ENCODE peak calls at places on chromosomes 1 and 21, in four cellular contexts. F is heart right ventricle, U is left ventricle myocardium inferior, W is coronary artery. T is an unnamed sample.

GRCh38 chr1:40404670-40405462 is 31.3 kb downstream of the SMAP2 start:
- DNase-seq in W (no peak), F (peak), U (no peak), T (peak)

GRCh38 chr1:220908757-220909156 is 29.5 kb downstream of the HLX start:
- DNase-seq in U (no peak), F (no peak), W (no peak), T (no peak)

GRCh38 chr1:85550784-85551516 is 29.6 kb upstream of the CCN1 start:
- DNase-seq in U (no peak), F (no peak), W (no peak), T (peak)

GRCh38 chr1:238710697-238711096 is 675.7 kb upstream of the CHRM3 start:
- DNase-seq in F (no peak), W (no peak), U (no peak), T (no peak)

GRCh38 chr21:35911412-35912191 is 148.7 kb downstream of the SETD4 start:
- DNase-seq in F (no peak), W (no peak), U (no peak), T (no peak)

GRCh38 chr1:158117854-158118691 is 62.6 kb upstream of the CD1D start:
- DNase-seq in W (no peak), U (no peak), F (peak), T (peak)

GRCh38 chr1:9410737-9411297 is 118.1 kb downstream of the SPSB1 start:
- DNase-seq in F (no peak), W (no peak), U (no peak), T (no peak)

GRCh38 chr1:52725903-52726264 is 369 bp upstream of the ZYG11B start:
- DNase-seq in F (no peak), U (no peak), W (no peak), T (no peak)

GRCh38 chr1:198686069-198686728 is 47.4 kb downstream of the PTPRC start:
- DNase-seq in W (no peak), U (no peak), F (no peak), T (no peak)

GRCh38 chr1:217627431-217627830 is 3.5 kb downstream of the GPATCH2 start:
- DNase-seq in U (no peak), W (no peak), F (no peak), T (no peak)

GRCh38 chr1:220786057-220786336 is 716 bp upstream of the MTARC1 start:
- DNase-seq in F (no peak), U (peak), W (no peak), T (no peak)

GRCh38 chr1:210586785-210587184 is 258.1 kb downstream of the HHAT start:
- DNase-seq in U (no peak), W (no peak), F (no peak), T (no peak)

GRCh38 chr1:24909388-24909898 is 20.6 kb downstream of the RUNX3 start:
- DNase-seq in F (peak), U (peak), W (no peak), T (no peak)

GRCh38 chr1:224273651-224274050 is 56.3 kb downstream of the NVL start:
- DNase-seq in F (no peak), W (no peak), U (no peak), T (no peak)

GRCh38 chr1:12161662-12162458 is 4.9 kb upstream of the TNFRSF1B start:
- DNase-seq in F (peak), W (no peak), U (peak), T (peak)

GRCh38 chr1:9689011-9689706 is 37.6 kb downstream of the PIK3CD start:
- DNase-seq in U (peak), F (peak), W (peak), T (no peak)

GRCh38 chr1:29282135-29282923 is 46.0 kb downstream of the PTPRU start:
- DNase-seq in F (no peak), W (no peak), U (no peak), T (no peak)

GRCh38 chr1:235450433-235450832 is 53.8 kb downstream of the B3GALNT2 start:
- DNase-seq in F (no peak), U (no peak), W (no peak), T (no peak)

GRCh38 chr1:12135612-12136011 is 31.2 kb upstream of the TNFRSF1B start:
- DNase-seq in W (peak), U (peak), F (peak), T (no peak)

GRCh38 chr1:110463695-110464094 is 12.7 kb downstream of the PROK1 start:
- DNase-seq in U (no peak), F (no peak), W (no peak), T (no peak)

GRCh38 chr1:173367136-173367535 is 110.0 kb upstream of the PRDX6 start:
- DNase-seq in U (no peak), F (no peak), W (no peak), T (no peak)

GRCh38 chr21:45226540-45227326 is 61.0 kb downstream of the POFUT2 start:
- DNase-seq in U (no peak), F (no peak), W (no peak), T (no peak)

GRCh38 chr1:87555366-87555765 is 226.7 kb downstream of the LMO4 start:
- DNase-seq in U (no peak), F (no peak), W (no peak), T (no peak)

GRCh38 chr1:147539122-147539575 is 2.2 kb upstream of the BCL9 start:
- DNase-seq in F (peak), W (no peak), U (no peak), T (peak)

GRCh38 chr1:235657747-235658526 is 8.4 kb upstream of the GNG4 start:
- DNase-seq in U (no peak), W (no peak), F (no peak), T (no peak)

GRCh38 chr1:211630236-211631081 is 45.0 kb downstream of the NEK2 start:
- DNase-seq in U (peak), F (peak), W (no peak), T (no peak)

GRCh38 chr1:6083801-6084467 is 38.2 kb downstream of the KCNAB2 start:
- DNase-seq in F (no peak), U (no peak), W (no peak), T (no peak)

GRCh38 chr1:83102630-83103071 is 896.3 kb downstream of the TTLL7 start:
- DNase-seq in W (no peak), U (no peak), F (no peak), T (peak)

GRCh38 chr1:7991504-7992440 is 30.3 kb downstream of the PARK7 start:
- DNase-seq in F (no peak), U (no peak), W (no peak), T (no peak)

GRCh38 chr21:42352433-42353095 is 1.8 kb upstream of the TFF2 start:
- DNase-seq in F (no peak), U (no peak), W (no peak), T (no peak)

GRCh38 chr1:155026588-155026987 is 7.0 kb downstream of the DCST2 start:
- DNase-seq in U (no peak), W (no peak), F (no peak), T (no peak)

GRCh38 chr1:184035719-184036516 is 1.6 kb downstream of the COLGALT2 start:
- DNase-seq in F (no peak), U (no peak), W (no peak), T (no peak)

GRCh38 chr1:98251497-98251896 is 330.7 kb upstream of the DPYD start:
- DNase-seq in U (no peak), F (no peak), W (no peak), T (no peak)

GRCh38 chr1:26972390-26972789 is 12.1 kb upstream of the KDF1 start:
- DNase-seq in F (no peak), W (no peak), U (no peak), T (no peak)

GRCh38 chr21:33640697-33641338 is 723 bp downstream of the CRYZL1 start:
- DNase-seq in W (no peak), F (no peak), U (no peak), T (no peak)

GRCh38 chr1:32755810-32756159 is 53.2 kb upstream of the SYNC start:
- DNase-seq in U (no peak), F (no peak), W (no peak), T (no peak)

GRCh38 chr1:44219301-44219626 is 6.0 kb downstream of the DMAP1 start:
- DNase-seq in U (no peak), W (no peak), F (no peak), T (no peak)

GRCh38 chr1:3410435-3410915 is 44.0 kb upstream of the ARHGEF16 start:
- DNase-seq in F (no peak), U (no peak), W (no peak), T (no peak)

GRCh38 chr1:193185206-193185605 is 1.2 kb downstream of the B3GALT2 start:
- DNase-seq in U (no peak), W (no peak), F (no peak), T (no peak)

GRCh38 chr1:193185861-193186714 is at the start of gene B3GALT2:
- DNase-seq in F (peak), W (no peak), U (no peak), T (no peak)

GRCh38 chr1:193184776-193185175 is 1.6 kb downstream of the B3GALT2 start:
- DNase-seq in W (no peak), U (no peak), F (no peak), T (no peak)

GRCh38 chr1:193189442-193190095 is 3.2 kb upstream of the B3GALT2 start:
- DNase-seq in W (no peak), U (no peak), F (no peak), T (no peak)

DNA sequence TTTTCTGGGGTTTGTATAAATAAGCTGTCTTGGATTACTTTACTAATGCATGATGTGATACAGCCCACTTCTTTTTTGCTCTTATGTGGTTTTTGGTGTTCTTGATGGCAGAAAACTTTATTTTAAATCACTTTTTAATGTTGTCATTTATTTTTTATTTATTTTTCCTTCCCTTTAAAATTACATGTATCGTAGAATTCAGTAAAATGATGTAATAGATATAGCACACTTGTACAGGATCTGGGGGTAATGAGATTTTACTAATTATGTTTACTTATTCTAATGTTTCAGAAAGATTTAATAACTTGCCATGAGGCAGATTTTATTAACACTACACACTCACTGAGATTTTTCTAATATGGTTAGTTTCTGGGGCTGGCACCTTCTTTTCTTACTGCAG is 701 bp upstream of the B3GALT2 start:
- DNase-seq in U (no peak), F (no peak), W (no peak), T (no peak)
- H3K4me3 ChIP-seq in U (peak), F (peak), W (no peak), T (no peak)

GRCh38 chr21:27759091-27759659 is 792.3 kb upstream of the ADAMTS5 start:
- DNase-seq in W (no peak), U (peak), F (peak), T (no peak)

GRCh38 chr21:27756191-27756590 is 789.3 kb upstream of the ADAMTS5 start:
- DNase-seq in U (no peak), W (no peak), F (no peak), T (no peak)

GRCh38 chr21:27764056-27764455 is 797.2 kb upstream of the ADAMTS5 start:
- DNase-seq in F (no peak), U (no peak), W (no peak), T (no peak)

GRCh38 chr21:27761623-27762022 is 794.7 kb upstream of the ADAMTS5 start:
- DNase-seq in U (no peak), F (no peak), W (no peak), T (no peak)

DNA sequence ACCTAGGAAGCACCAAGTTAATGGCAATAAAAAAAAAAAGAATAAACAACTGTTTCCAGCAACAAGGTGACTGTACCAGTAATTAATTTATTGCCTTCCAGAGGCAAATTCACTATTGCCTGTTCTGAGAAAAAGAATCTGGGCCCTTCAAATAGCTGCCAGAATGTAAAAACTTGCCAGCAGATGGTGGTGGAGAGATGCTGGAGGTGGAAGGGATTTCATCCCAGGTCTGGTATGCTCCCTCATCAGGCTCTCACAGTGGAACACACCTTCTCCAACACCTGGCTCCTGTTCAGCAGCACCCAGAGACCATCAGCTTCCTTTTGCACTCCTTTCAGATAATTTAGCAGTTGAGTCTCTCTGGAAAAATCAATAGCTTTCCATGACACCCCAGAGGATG is 792.9 kb upstream of the ADAMTS5 start:
- DNase-seq in F (no peak), U (no peak), W (no peak), T (no peak)
- TF ChIP-seq CTCF in F (no peak), U (no peak), W (no peak), T (no peak)

GRCh38 chr21:37437376-37438080 is 71.0 kb downstream of the DYRK1A start:
- DNase-seq in W (no peak), F (no peak), U (no peak), T (no peak)

GRCh38 chr21:37435719-37436118 is 69.1 kb downstream of the DYRK1A start:
- DNase-seq in F (no peak), W (no peak), U (no peak), T (peak)

GRCh38 chr21:37436180-37436579 is 69.6 kb downstream of the DYRK1A start:
- DNase-seq in F (no peak), U (no peak), W (no peak), T (no peak)

GRCh38 chr21:37433441-37433840 is 66.9 kb downstream of the DYRK1A start:
- DNase-seq in W (no peak), F (no peak), U (no peak), T (no peak)

GRCh38 chr21:37435120-37435519 is 68.5 kb downstream of the DYRK1A start:
- DNase-seq in W (no peak), F (peak), U (peak), T (peak)
- H3K4me3 ChIP-seq in W (peak), F (no peak), U (peak), T (no peak)

DNA sequence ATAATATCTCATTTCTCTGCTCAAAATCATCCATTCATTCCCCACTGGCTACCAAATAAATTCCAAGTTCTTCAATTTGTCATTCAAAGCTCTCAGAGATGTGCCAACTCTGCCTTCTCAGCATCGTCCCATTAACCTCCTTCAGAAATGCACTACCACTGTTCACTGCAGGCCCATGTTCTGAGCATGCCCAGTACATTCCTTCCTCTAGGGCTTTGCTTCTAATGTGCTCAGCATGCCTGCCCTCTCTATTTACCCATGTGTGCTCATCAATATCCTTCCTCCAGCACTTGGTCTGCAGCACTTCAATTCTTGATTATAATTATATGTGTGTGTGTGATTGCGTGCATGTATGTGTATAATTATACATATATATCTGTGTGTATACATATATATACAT is 36.1 kb upstream of the RGS8 start:
- DNase-seq in U (no peak), W (no peak), F (no peak), T (no peak)
- TF ChIP-seq CTCF in U (peak), W (no peak), F (no peak), T (peak)

GRCh38 chr1:205569411-205570172 is 62.2 kb downstream of the ELK4 start:
- DNase-seq in W (no peak), U (no peak), F (no peak), T (no peak)
- H3K4me3 ChIP-seq in W (peak), U (peak), F (peak), T (no peak)

GRCh38 chr1:207713529-207713928 is 38.3 kb upstream of the CD46 start:
- DNase-seq in U (no peak), F (no peak), W (no peak), T (no peak)
- TF ChIP-seq CTCF in U (no peak), F (no peak), W (no peak), T (no peak)